ENCODE peak calls at places on chromosome 3, in six cellular contexts. P is transverse colon, X is substantia nigra, L is posterior vena cava, F is HEK293T, V is HuH-7. Q is an unnamed sample.

GRCh38 chr3:40800343-40800742 is 275.6 kb downstream of the ZNF621 start:
- DNase-seq in P (peak), X (no peak), V (peak), F (no peak), L (no peak), Q (peak)

GRCh38 chr3:54344601-54345216 is 222.4 kb downstream of the CACNA2D3 start:
- DNase-seq in F (no peak), V (no peak), X (no peak), L (no peak), P (no peak), Q (no peak)

GRCh38 chr3:108453541-108454057 is 56.8 kb downstream of the MYH15 start:
- DNase-seq in P (no peak), V (no peak), L (no peak), X (no peak), F (no peak), Q (no peak)

GRCh38 chr3:174540536-174540935 is 318.6 kb upstream of the NAALADL2 start:
- DNase-seq in P (no peak), X (no peak), F (no peak), V (no peak), L (no peak), Q (no peak)

GRCh38 chr3:57130426-57131209 is 34.5 kb downstream of the IL17RD start:
- DNase-seq in F (no peak), P (no peak), L (no peak), X (no peak), V (no peak), Q (no peak)

GRCh38 chr3:56291953-56292352 is 176.3 kb downstream of the ERC2 start:
- DNase-seq in X (no peak), V (no peak), F (no peak), P (no peak), L (no peak), Q (no peak)

GRCh38 chr3:138861755-138862333 is 27.1 kb upstream of the PIK3CB start:
- DNase-seq in F (no peak), X (no peak), L (no peak), P (no peak), V (no peak), Q (no peak)

GRCh38 chr3:172542999-172543398 is 19.8 kb upstream of the TNFSF10 start:
- DNase-seq in P (no peak), V (no peak), F (no peak), L (no peak), X (no peak), Q (no peak)

GRCh38 chr3:146117406-146118285 is 43.3 kb downstream of the PLOD2 start:
- DNase-seq in F (no peak), L (no peak), P (no peak), X (no peak), V (no peak), Q (no peak)

GRCh38 chr3:119559441-119559963 is at the start of gene CD80:
- DNase-seq in L (no peak), V (peak), X (no peak), F (peak), P (peak), Q (peak)

GRCh38 chr3:137692803-137693431 is 71.2 kb upstream of the SOX14 start:
- DNase-seq in P (no peak), F (peak), X (no peak), V (peak), L (no peak), Q (no peak)